ENCODE peak calls at places on chromosomes 3 and 15, in five cellular contexts. V is CD4-positive, alpha-beta T cell; O is lung; L is activated gamma-delta T cell treated with Interleukin-2 at 50 U/mL for 16 hours; U is stimulated activated CD4-positive, alpha-beta T cell treated with anti-CD3 and anti-CD28 coated beads, TNF-alpha, amount 100 ng/mL, for 24 hours. K is an unnamed sample.

GRCh38 chr3:157170861-157171260 is 10.9 kb upstream of the CCNL1 start:
- DNase-seq in L (no peak), V (no peak), U (no peak), O (peak; percentile 46), K (no peak)

GRCh38 chr3:172244011-172244410 is 204.2 kb downstream of the GHSR start:
- DNase-seq in U (no peak), O (no peak), V (no peak), L (no peak), K (no peak)

GRCh38 chr3:186418601-186419238 is 56.7 kb upstream of the DGKG start:
- DNase-seq in U (no peak), V (no peak), O (no peak), L (no peak), K (no peak)

GRCh38 chr3:37777835-37778234 is 83.8 kb upstream of the CTDSPL start:
- DNase-seq in V (no peak), U (no peak), L (no peak), O (no peak), K (no peak)

GRCh38 chr3:104933981-104934380 is 432.7 kb upstream of the ALCAM start:
- DNase-seq in U (no peak), V (no peak), O (no peak), L (no peak), K (no peak)

GRCh38 chr15:32986147-32986546 is 208.4 kb downstream of the FMN1 start:
- DNase-seq in U (no peak), L (no peak), O (no peak), V (no peak), K (no peak)

GRCh38 chr3:133983126-133983525 is 46.6 kb downstream of the SLCO2A1 start:
- DNase-seq in O (no peak), U (no peak), L (no peak), V (no peak), K (no peak)

GRCh38 chr3:160112481-160112880 is 112.7 kb upstream of the C3orf80 start:
- DNase-seq in U (no peak), L (no peak), V (no peak), O (no peak), K (no peak)

GRCh38 chr3:81045976-81046375 is 715.5 kb downstream of the GBE1 start:
- DNase-seq in U (no peak), V (no peak), L (no peak), O (no peak), K (no peak)

GRCh38 chr3:112742934-112743333 is 102.0 kb upstream of the CCDC80 start:
- DNase-seq in V (no peak), O (no peak), U (no peak), L (no peak), K (no peak)

GRCh38 chr3:63990733-63991132 is 32.6 kb downstream of the PSMD6 start:
- DNase-seq in O (no peak), V (no peak), L (no peak), U (no peak), K (no peak)

GRCh38 chr15:54428596-54428995 is 450.4 kb downstream of the UNC13C start:
- DNase-seq in L (no peak), O (no peak), V (no peak), U (no peak), K (no peak)

GRCh38 chr3:107430214-107431047 is 53.2 kb downstream of the CCDC54 start:
- DNase-seq in V (no peak), U (no peak), O (no peak), L (no peak), K (no peak)

GRCh38 chr15:50519740-50520425 is 26.6 kb downstream of the USP50 start:
- DNase-seq in V (no peak), O (no peak), L (no peak), U (no peak), K (no peak)

GRCh38 chr15:101012326-101013040 is 93.3 kb downstream of the LRRK1 start:
- DNase-seq in U (no peak), O (peak; percentile 26), L (no peak), V (no peak), K (no peak)

K was measured in stomach.